ENCODE peak calls at places on chromosomes 1 and 21, in six cellular contexts. F, O, S, J, X and E are unnamed samples.

GRCh38 chr1:22314676-22315075 is 137.0 kb upstream of the ZBTB40 start:
- DNase-seq in F (no peak), O (no peak), S (no peak), J (no peak), X (no peak), E (no peak)

GRCh38 chr1:1006305-1007159 is 6.6 kb upstream of the HES4 start:
- DNase-seq in F (no peak), O (no peak), S (no peak), J (no peak), X (no peak), E (no peak)

GRCh38 chr1:119731060-119731459 is 19.3 kb downstream of the PHGDH start:
- DNase-seq in F (no peak), O (no peak), S (no peak), J (no peak), X (no peak), E (no peak)

GRCh38 chr1:222521299-222522104 is 26.4 kb downstream of the HHIPL2 start:
- DNase-seq in F (no peak), O (no peak), S (no peak), J (no peak), X (peak; percentile 87), E (peak; percentile 74)

GRCh38 chr1:244450597-244451538 is 841 bp downstream of the ADSS2 start:
- DNase-seq in F (peak; percentile 47), O (peak; percentile 49), S (peak; percentile 81), J (peak; percentile 39), X (peak; percentile 55), E (peak; percentile 63)

GRCh38 chr1:110384581-110385321 is 6.1 kb downstream of the SLC16A4 start:
- DNase-seq in F (no peak), O (no peak), S (no peak), J (no peak), X (no peak), E (no peak)

GRCh38 chr1:117928881-117929339 is 511 bp downstream of the GDAP2 start:
- DNase-seq in F (peak; percentile 67), O (peak; percentile 60), S (peak; percentile 74), J (peak; percentile 29), X (peak; percentile 66), E (peak; percentile 68)

GRCh38 chr1:89332461-89332860 is 31.4 kb upstream of the GBP6 start:
- DNase-seq in F (no peak), O (no peak), S (no peak), J (no peak), X (no peak), E (no peak)

GRCh38 chr21:35189077-35189863 is 140.2 kb upstream of the RUNX1 start:
- DNase-seq in F (peak; percentile 80), O (no peak), S (no peak), J (no peak), X (no peak), E (peak; percentile 84)

GRCh38 chr1:27599605-27600499 is 4.1 kb downstream of the AHDC1 start:
- DNase-seq in F (no peak), O (peak; percentile 58), S (no peak), J (no peak), X (no peak), E (no peak)